ENCODE peak calls at places on chromosomes 11 and 22, in six cellular contexts. One of them, this sample, is unnamed. For H3K4me1, the result is how much of the 10 kb centered on the place peaks cover.

GRCh38 chr22:39500101-39500500 is 2.0 kb upstream of the MIEF1 start:
- DNase-seq in CD8-positive, alpha-beta T cell: no peak
- DNase-seq in left lung: no peak
- DNase-seq in vagina: no peak
- DNase-seq in right lobe of liver: peak
- DNase-seq in psoas muscle: no peak
- DNase-seq in this sample: no peak

GRCh38 chr11:11577246-11577855 is 44.5 kb downstream of the GALNT18 start:
- DNase-seq in CD8-positive, alpha-beta T cell: no peak
- DNase-seq in vagina: peak
- DNase-seq in right lobe of liver: no peak
- DNase-seq in left lung: no peak
- DNase-seq in psoas muscle: no peak
- DNase-seq in this sample: no peak

GRCh38 chr11:126190792-126191191 is 20.7 kb downstream of the RPUSD4 start:
- DNase-seq in right lobe of liver: no peak
- DNase-seq in CD8-positive, alpha-beta T cell: no peak
- DNase-seq in vagina: no peak
- DNase-seq in psoas muscle: no peak
- DNase-seq in left lung: no peak
- DNase-seq in this sample: no peak

GRCh38 chr11:8329961-8330361 is 66.3 kb upstream of the LMO1 start:
- DNase-seq in vagina: no peak
- DNase-seq in left lung: no peak
- DNase-seq in CD8-positive, alpha-beta T cell: no peak
- DNase-seq in right lobe of liver: peak
- DNase-seq in psoas muscle: peak
- DNase-seq in this sample: no peak

GRCh38 chr11:10493041-10493663 is 38.1 kb downstream of the AMPD3 start:
- DNase-seq in psoas muscle: no peak
- DNase-seq in vagina: peak
- DNase-seq in CD8-positive, alpha-beta T cell: no peak
- DNase-seq in right lobe of liver: no peak
- DNase-seq in left lung: no peak
- DNase-seq in this sample: no peak

GRCh38 chr22:26318975-26319374 is 110.1 kb upstream of the ASPHD2 start:
- DNase-seq in psoas muscle: no peak
- DNase-seq in vagina: no peak
- DNase-seq in left lung: no peak
- DNase-seq in CD8-positive, alpha-beta T cell: no peak
- DNase-seq in right lobe of liver: no peak
- DNase-seq in this sample: no peak

GRCh38 chr11:8031248-8032115 is 44.3 kb downstream of the EIF3F start:
- DNase-seq in left lung: no peak
- DNase-seq in vagina: peak
- DNase-seq in right lobe of liver: no peak
- DNase-seq in CD8-positive, alpha-beta T cell: no peak
- DNase-seq in psoas muscle: no peak
- DNase-seq in this sample: no peak

GRCh38 chr11:125433454-125434121 is 62.5 kb downstream of the FEZ1 start:
- DNase-seq in left lung: peak
- DNase-seq in vagina: no peak
- DNase-seq in psoas muscle: peak
- DNase-seq in right lobe of liver: peak
- DNase-seq in CD8-positive, alpha-beta T cell: no peak
- DNase-seq in this sample: no peak

GRCh38 chr22:24209016-24209415 is 27.7 kb downstream of the SUSD2 start:
- DNase-seq in vagina: no peak
- DNase-seq in right lobe of liver: no peak
- DNase-seq in left lung: no peak
- DNase-seq in CD8-positive, alpha-beta T cell: no peak
- DNase-seq in psoas muscle: no peak
- DNase-seq in this sample: no peak

GRCh38 chr22:50306753-50307749 is at the start of gene PLXNB2:
- DNase-seq in right lobe of liver: peak
- DNase-seq in left lung: peak
- DNase-seq in CD8-positive, alpha-beta T cell: peak
- DNase-seq in psoas muscle: peak
- DNase-seq in vagina: no peak
- DNase-seq in this sample: no peak

GRCh38 chr11:83194284-83195175 is 1.0 kb downstream of the ANKRD42 start:
- DNase-seq in psoas muscle: peak
- DNase-seq in CD8-positive, alpha-beta T cell: peak
- DNase-seq in vagina: peak
- DNase-seq in right lobe of liver: peak
- DNase-seq in left lung: peak
- DNase-seq in this sample: peak

GRCh38 chr11:26806209-26806608 is 84.3 kb upstream of the SLC5A12 start:
- DNase-seq in right lobe of liver: no peak
- DNase-seq in CD8-positive, alpha-beta T cell: no peak
- DNase-seq in psoas muscle: no peak
- DNase-seq in left lung: no peak
- DNase-seq in vagina: no peak
- DNase-seq in this sample: no peak

GRCh38 chr11:95831198-95831883 is 41.0 kb downstream of the CEP57 start:
- DNase-seq in left lung: no peak
- DNase-seq in right lobe of liver: no peak
- DNase-seq in vagina: no peak
- DNase-seq in psoas muscle: no peak
- DNase-seq in CD8-positive, alpha-beta T cell: no peak
- DNase-seq in this sample: no peak

GRCh38 chr11:36499325-36499724 is 10.7 kb downstream of the TRAF6 start:
- DNase-seq in vagina: no peak
- DNase-seq in left lung: no peak
- DNase-seq in right lobe of liver: no peak
- DNase-seq in CD8-positive, alpha-beta T cell: no peak
- DNase-seq in psoas muscle: no peak
- DNase-seq in this sample: no peak

GRCh38 chr11:11074686-11075370 is 217.0 kb upstream of the ZBED5 start:
- DNase-seq in left lung: no peak
- DNase-seq in vagina: no peak
- DNase-seq in CD8-positive, alpha-beta T cell: no peak
- DNase-seq in psoas muscle: no peak
- DNase-seq in right lobe of liver: no peak
- DNase-seq in this sample: no peak

GRCh38 chr11:61927501-61927900 is 10.1 kb upstream of the RAB3IL1 start:
- DNase-seq in vagina: no peak
- DNase-seq in left lung: no peak
- DNase-seq in psoas muscle: no peak
- DNase-seq in CD8-positive, alpha-beta T cell: no peak
- DNase-seq in right lobe of liver: no peak
- DNase-seq in this sample: no peak

GRCh38 chr11:86574493-86575207 is 97.8 kb downstream of the ME3 start:
- DNase-seq in vagina: no peak
- DNase-seq in psoas muscle: no peak
- DNase-seq in right lobe of liver: no peak
- DNase-seq in left lung: no peak
- DNase-seq in CD8-positive, alpha-beta T cell: no peak
- DNase-seq in this sample: no peak

GRCh38 chr11:77250881-77251640 is 50.4 kb downstream of the GDPD4 start:
- DNase-seq in psoas muscle: no peak
- DNase-seq in right lobe of liver: no peak
- DNase-seq in vagina: no peak
- DNase-seq in left lung: no peak
- DNase-seq in CD8-positive, alpha-beta T cell: no peak
- DNase-seq in this sample: no peak

GRCh38 chr11:67062526-67063373 is 6.1 kb downstream of the RHOD start:
- DNase-seq in psoas muscle: no peak
- DNase-seq in right lobe of liver: no peak
- DNase-seq in left lung: no peak
- DNase-seq in CD8-positive, alpha-beta T cell: no peak
- DNase-seq in vagina: no peak
- DNase-seq in this sample: no peak

GRCh38 chr11:117583063-117583801 is 213.8 kb downstream of the DSCAML1 start:
- DNase-seq in CD8-positive, alpha-beta T cell: no peak
- DNase-seq in psoas muscle: no peak
- DNase-seq in vagina: no peak
- DNase-seq in left lung: no peak
- DNase-seq in right lobe of liver: peak
- DNase-seq in this sample: no peak

GRCh38 chr11:1336836-1337646 is 27.6 kb upstream of the TOLLIP start:
- DNase-seq in CD8-positive, alpha-beta T cell: peak
- DNase-seq in left lung: peak
- DNase-seq in psoas muscle: peak
- DNase-seq in vagina: no peak
- DNase-seq in right lobe of liver: peak
- DNase-seq in this sample: no peak

GRCh38 chr22:31348766-31349165 is 2.6 kb upstream of the PATZ1 start:
- DNase-seq in psoas muscle: no peak
- DNase-seq in vagina: no peak
- DNase-seq in left lung: no peak
- DNase-seq in CD8-positive, alpha-beta T cell: no peak
- DNase-seq in right lobe of liver: no peak
- DNase-seq in this sample: no peak

GRCh38 chr11:115503083-115503885 is 931 bp downstream of the CADM1 start:
- DNase-seq in right lobe of liver: peak
- DNase-seq in CD8-positive, alpha-beta T cell: peak
- DNase-seq in psoas muscle: peak
- DNase-seq in left lung: peak
- DNase-seq in vagina: no peak
- DNase-seq in this sample: no peak
- TF ChIP-seq CTCF in right lobe of liver: peak
- TF ChIP-seq CTCF in CD8-positive, alpha-beta T cell: no peak
- TF ChIP-seq CTCF in psoas muscle: peak
- TF ChIP-seq CTCF in left lung: peak
- TF ChIP-seq CTCF in vagina: no peak
- TF ChIP-seq CTCF in this sample: peak

DNA sequence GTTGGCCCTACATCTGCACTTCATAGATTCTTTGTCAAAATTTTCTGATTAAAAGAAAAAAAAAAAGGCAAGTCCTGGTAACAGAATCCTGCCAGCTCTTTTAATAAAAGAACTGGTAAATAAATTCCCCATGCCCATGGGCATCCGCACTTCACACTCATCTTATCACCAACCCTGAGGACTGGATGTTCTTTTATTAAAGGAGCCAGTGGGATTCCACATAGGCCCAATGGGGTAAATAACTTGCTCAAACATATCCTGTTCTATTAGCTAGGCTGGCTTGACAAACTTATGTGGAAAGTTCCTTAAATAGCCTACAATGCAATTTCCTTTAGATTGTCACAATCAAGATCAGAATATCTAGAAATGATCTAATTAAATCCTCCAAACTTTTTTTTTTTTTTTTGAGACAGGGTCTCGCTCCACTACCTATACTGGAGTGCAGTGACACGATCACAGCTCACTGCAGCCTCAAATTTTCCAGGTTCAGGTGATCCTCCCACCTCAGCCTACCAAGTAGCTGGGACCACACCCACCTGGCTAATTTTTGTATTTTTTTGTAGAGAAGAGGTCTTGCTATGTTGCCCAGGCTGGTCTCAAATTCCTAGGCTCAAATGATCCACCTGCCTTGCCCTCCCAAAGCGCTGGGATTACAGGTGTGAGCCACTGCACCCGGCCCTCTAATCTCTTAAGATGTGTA is 380.9 kb downstream of the LARGE1 start:
- DNase-seq in CD8-positive, alpha-beta T cell: no peak
- DNase-seq in vagina: no peak
- DNase-seq in psoas muscle: no peak
- DNase-seq in right lobe of liver: no peak
- DNase-seq in left lung: no peak
- DNase-seq in this sample: no peak
- H3K4me1 ChIP-seq in CD8-positive, alpha-beta T cell: under half
- H3K4me1 ChIP-seq in vagina: half or more
- H3K4me1 ChIP-seq in psoas muscle: under half
- H3K4me1 ChIP-seq in right lobe of liver: under half
- H3K4me1 ChIP-seq in left lung: under half
- H3K4me1 ChIP-seq in this sample: under half

DNA sequence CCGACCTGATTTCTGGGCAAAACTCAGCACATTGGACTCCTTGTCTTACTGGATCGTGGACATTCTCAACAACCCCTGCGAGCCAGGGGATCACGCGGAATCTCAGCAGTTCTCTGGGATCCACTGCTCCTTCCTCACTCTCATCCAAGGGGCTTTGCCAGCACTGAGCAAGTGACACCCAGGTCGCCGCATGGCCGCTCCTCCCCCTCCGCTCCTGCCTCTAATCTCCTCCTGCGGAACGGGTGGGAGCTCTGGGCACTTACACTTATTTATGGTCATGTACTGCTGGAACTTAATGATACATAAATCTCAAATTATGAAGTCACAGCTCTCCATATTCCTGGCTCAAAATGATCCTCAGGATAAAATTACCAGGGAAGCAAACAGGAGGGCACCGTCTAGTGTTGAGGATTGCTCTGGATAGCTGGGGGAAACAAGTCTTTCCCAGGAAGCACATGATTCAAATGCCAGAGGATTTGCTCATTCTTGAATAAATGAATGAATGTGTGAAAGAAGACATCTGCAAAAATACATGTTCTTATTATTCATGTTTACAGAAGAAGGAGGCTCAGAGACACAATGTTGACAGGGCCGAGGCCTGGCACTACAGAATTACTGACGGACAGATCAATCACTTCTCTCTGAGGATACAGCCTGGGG is 1077.3 kb downstream of the TBC1D22A start:
- DNase-seq in vagina: no peak
- DNase-seq in CD8-positive, alpha-beta T cell: no peak
- DNase-seq in left lung: no peak
- DNase-seq in psoas muscle: no peak
- DNase-seq in right lobe of liver: no peak
- DNase-seq in this sample: no peak
- TF ChIP-seq CTCF in vagina: no peak
- TF ChIP-seq CTCF in CD8-positive, alpha-beta T cell: no peak
- TF ChIP-seq CTCF in left lung: no peak
- TF ChIP-seq CTCF in psoas muscle: no peak
- TF ChIP-seq CTCF in right lobe of liver: no peak
- TF ChIP-seq CTCF in this sample: no peak

DNA sequence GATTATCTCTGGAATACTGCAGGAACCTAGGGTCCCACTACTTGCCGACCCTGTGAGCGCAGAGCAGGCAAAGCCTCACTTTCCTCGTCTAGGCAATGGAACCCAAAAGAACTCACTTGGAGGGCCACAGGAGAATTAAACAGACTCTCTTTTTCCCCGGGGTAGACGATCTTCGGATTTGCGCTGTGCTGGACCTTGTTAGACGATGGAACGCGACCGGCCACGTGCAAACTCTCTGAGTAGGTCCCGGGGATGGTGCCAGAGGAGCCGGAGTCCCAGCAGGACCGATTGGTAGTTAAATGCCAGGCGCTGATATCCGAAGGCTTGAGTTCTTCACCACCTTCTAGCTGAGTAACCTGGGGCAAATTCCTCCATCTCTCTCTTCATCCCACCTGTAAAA is 1.0 kb upstream of the SLC1A2 start:
- DNase-seq in CD8-positive, alpha-beta T cell: no peak
- DNase-seq in left lung: peak
- DNase-seq in vagina: no peak
- DNase-seq in right lobe of liver: no peak
- DNase-seq in psoas muscle: no peak
- DNase-seq in this sample: no peak
- H3K4me1 ChIP-seq in CD8-positive, alpha-beta T cell: under half
- H3K4me1 ChIP-seq in left lung: under half
- H3K4me1 ChIP-seq in vagina: under half
- H3K4me1 ChIP-seq in right lobe of liver: under half
- H3K4me1 ChIP-seq in psoas muscle: under half
- H3K4me1 ChIP-seq in this sample: under half

This sample was measured in thoracic aorta.